ENCODE peak calls at places on chromosomes 2 and 18, in four cellular contexts. U, C, O and L are unnamed samples. For H3K4me1, the result is how much of the 10 kb centered on the place peaks cover.

GRCh38 chr18:34707670-34708069 is 2.4 kb upstream of the DTNA start:
- DNase-seq in U (no peak), C (no peak), O (no peak), L (peak)

GRCh38 chr18:30889582-30890301 is 152.8 kb downstream of the DSC3 start:
- DNase-seq in U (no peak), C (no peak), O (no peak), L (peak)

GRCh38 chr2:233100192-233100998 is 40.3 kb downstream of the INPP5D start:
- DNase-seq in U (no peak), C (no peak), O (peak), L (no peak)

GRCh38 chr2:134218928-134219707 is 34.8 kb upstream of the MGAT5 start:
- DNase-seq in U (no peak), C (no peak), O (no peak), L (no peak)

GRCh38 chr2:185689906-185690539 is 48.6 kb upstream of the FSIP2 start:
- DNase-seq in U (no peak), C (no peak), O (no peak), L (no peak)

GRCh38 chr2:106192752-106193490 is 1.2 kb downstream of the UXS1 start:
- DNase-seq in U (no peak), C (peak), O (peak), L (peak)

GRCh38 chr18:2919600-2919999 is 72.8 kb downstream of the EMILIN2 start:
- DNase-seq in U (no peak), C (no peak), O (no peak), L (no peak)

GRCh38 chr2:29281585-29281984 is 166.4 kb downstream of the CLIP4 start:
- DNase-seq in U (no peak), C (no peak), O (no peak), L (peak)

GRCh38 chr2:37189452-37190153 is 1.1 kb upstream of the SULT6B1 start:
- DNase-seq in U (peak), C (peak), O (no peak), L (peak)

GRCh38 chr2:53543083-53543482 is 224.5 kb upstream of the CHAC2 start:
- DNase-seq in U (no peak), C (no peak), O (no peak), L (no peak)

GRCh38 chr18:68740966-68741365 is 26.1 kb upstream of the TMX3 start:
- DNase-seq in U (no peak), C (no peak), O (no peak), L (no peak)

GRCh38 chr2:186595219-186595618 is 5.4 kb downstream of the ITGAV start:
- DNase-seq in U (no peak), C (peak), O (no peak), L (no peak)

GRCh38 chr2:121285077-121285449 is at the start of gene TFCP2L1:
- DNase-seq in U (peak), C (no peak), O (no peak), L (no peak)

GRCh38 chr18:55515946-55516710 is 71.9 kb downstream of the TCF4 start:
- DNase-seq in U (no peak), C (no peak), O (no peak), L (no peak)

GRCh38 chr2:182593394-182593707 is 122.7 kb upstream of the DNAJC10 start:
- DNase-seq in U (no peak), C (no peak), O (no peak), L (no peak)

GRCh38 chr2:239274391-239275001 is 126.3 kb downstream of the HDAC4 start:
- DNase-seq in U (no peak), C (no peak), O (no peak), L (no peak)

GRCh38 chr2:96815326-96816126 is 542 bp upstream of the CNNM3 start:
- DNase-seq in U (no peak), C (peak), O (no peak), L (no peak)

GRCh38 chr2:19643117-19643518 is 258.7 kb downstream of the TTC32 start:
- DNase-seq in U (no peak), C (no peak), O (peak), L (no peak)

GRCh38 chr18:73101977-73102376 is 234.2 kb upstream of the NETO1 start:
- DNase-seq in U (no peak), C (no peak), O (no peak), L (no peak)

GRCh38 chr18:41940506-41941215 is 14.4 kb upstream of the PIK3C3 start:
- DNase-seq in U (peak), C (no peak), O (no peak), L (peak)

GRCh38 chr2:1864981-1865421 is 120.7 kb upstream of the PXDN start:
- DNase-seq in U (no peak), C (no peak), O (no peak), L (no peak)

GRCh38 chr2:241570961-241571581 is 12.5 kb downstream of the BOK start:
- DNase-seq in U (no peak), C (no peak), O (no peak), L (no peak)

GRCh38 chr2:241569831-241570281 is 11.3 kb downstream of the BOK start:
- DNase-seq in U (no peak), C (no peak), O (no peak), L (no peak)

GRCh38 chr2:241574911-241575623 is 16.5 kb downstream of the BOK start:
- DNase-seq in U (no peak), C (no peak), O (no peak), L (no peak)

GRCh38 chr2:241573741-241574140 is 15.2 kb downstream of the BOK start:
- DNase-seq in U (no peak), C (no peak), O (no peak), L (no peak)

GRCh38 chr2:241571821-241572620 is 13.5 kb downstream of the BOK start:
- DNase-seq in U (no peak), C (no peak), O (no peak), L (no peak)
- H3K4me3 ChIP-seq in U (no peak), C (no peak), O (no peak), L (no peak)

GRCh38 chr2:202251494-202251893 is 13.1 kb upstream of the SUMO1 start:
- DNase-seq in U (no peak), C (no peak), O (no peak), L (no peak)

GRCh38 chr2:202249864-202250263 is 11.5 kb upstream of the SUMO1 start:
- DNase-seq in U (peak), C (no peak), O (no peak), L (peak)

DNA sequence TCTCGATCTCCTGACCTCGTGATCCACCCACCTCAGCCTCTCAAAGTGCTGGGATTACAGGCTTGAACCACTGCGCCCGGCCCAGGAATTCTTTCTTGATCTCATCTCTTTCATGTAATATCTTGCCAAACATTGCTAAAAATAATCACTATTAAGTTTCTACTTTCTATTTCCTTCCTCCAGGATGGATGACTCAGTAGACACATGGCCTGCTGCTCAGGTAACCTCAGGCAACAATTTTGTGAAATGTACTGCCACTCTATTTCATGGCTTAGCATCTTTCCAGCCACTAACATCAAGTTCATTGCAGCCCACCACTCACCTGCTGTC is 11.1 kb upstream of the SUMO1 start:
- DNase-seq in U (no peak), C (no peak), O (no peak), L (no peak)
- TF ChIP-seq SUZ12 in U (no peak), C (no peak), O (no peak), L (no peak)

GRCh38 chr2:114631146-114631545 is 188.7 kb downstream of the DPP10 start:
- DNase-seq in U (no peak), C (no peak), O (no peak), L (no peak)
- H3K4me1 ChIP-seq in U (under half), C (under half), O (under half), L (under half)

GRCh38 chr2:130381145-130381544 is 25.3 kb downstream of the PTPN18 start:
- DNase-seq in U (no peak), C (no peak), O (no peak), L (no peak)
- H3K4me3 ChIP-seq in U (no peak), C (no peak), O (no peak), L (no peak)

GRCh38 chr2:73995810-73996209 is 11.1 kb downstream of the TET3 start:
- DNase-seq in U (no peak), C (no peak), O (no peak), L (no peak)
- TF ChIP-seq SUZ12 in U (no peak), C (no peak), O (no peak), L (no peak)